ENCODE peak calls at places on chromosome 21, in seven cellular contexts. One of them, this sample, is unnamed.

GRCh38 chr21:28375708-28376385 is 616.8 kb downstream of the LTN1 start:
- DNase-seq in AG10803: peak; percentile 61
- DNase-seq in cardiac fibroblast: peak; percentile 54
- DNase-seq in mucosa of descending colon: no peak
- DNase-seq in tibial artery: no peak
- DNase-seq in PC-3: no peak
- DNase-seq in cardiac muscle cell: peak; percentile 39
- DNase-seq in this sample: peak; percentile 76

GRCh38 chr21:46150073-46150472 is 5.3 kb downstream of the FTCD start:
- DNase-seq in tibial artery: peak; percentile 9
- DNase-seq in PC-3: no peak
- DNase-seq in AG10803: no peak
- DNase-seq in cardiac muscle cell: no peak
- DNase-seq in cardiac fibroblast: no peak
- DNase-seq in mucosa of descending colon: peak; percentile 41
- DNase-seq in this sample: no peak

GRCh38 chr21:35002879-35003722 is 46.0 kb downstream of the RUNX1 start:
- DNase-seq in mucosa of descending colon: no peak
- DNase-seq in cardiac fibroblast: peak; percentile 64
- DNase-seq in AG10803: peak; percentile 75
- DNase-seq in cardiac muscle cell: peak; percentile 84
- DNase-seq in tibial artery: no peak
- DNase-seq in PC-3: no peak
- DNase-seq in this sample: peak; percentile 32

GRCh38 chr21:10273196-10273595 is 248.2 kb upstream of the TPTE start:
- DNase-seq in mucosa of descending colon: no peak
- DNase-seq in PC-3: no peak
- DNase-seq in cardiac muscle cell: peak; percentile 11
- DNase-seq in tibial artery: no peak
- DNase-seq in AG10803: peak; percentile 12
- DNase-seq in cardiac fibroblast: peak; percentile 39
- DNase-seq in this sample: no peak

GRCh38 chr21:26939532-26940181 is 27.2 kb downstream of the ADAMTS5 start:
- DNase-seq in cardiac muscle cell: no peak
- DNase-seq in AG10803: peak; percentile 86
- DNase-seq in PC-3: peak; percentile 2
- DNase-seq in tibial artery: no peak
- DNase-seq in mucosa of descending colon: no peak
- DNase-seq in cardiac fibroblast: peak; percentile 43
- DNase-seq in this sample: peak; percentile 35

GRCh38 chr21:29682800-29683199 is 257.0 kb downstream of the GRIK1 start:
- DNase-seq in mucosa of descending colon: no peak
- DNase-seq in PC-3: no peak
- DNase-seq in AG10803: no peak
- DNase-seq in cardiac muscle cell: no peak
- DNase-seq in tibial artery: no peak
- DNase-seq in cardiac fibroblast: no peak
- DNase-seq in this sample: no peak

GRCh38 chr21:45511007-45511406 is 31.2 kb downstream of the SLC19A1 start:
- DNase-seq in cardiac fibroblast: no peak
- DNase-seq in PC-3: no peak
- DNase-seq in cardiac muscle cell: no peak
- DNase-seq in AG10803: no peak
- DNase-seq in tibial artery: no peak
- DNase-seq in mucosa of descending colon: peak; percentile 31
- DNase-seq in this sample: no peak

GRCh38 chr21:14620152-14620551 is 74.0 kb upstream of the SAMSN1 start:
- DNase-seq in PC-3: no peak
- DNase-seq in mucosa of descending colon: no peak
- DNase-seq in cardiac fibroblast: no peak
- DNase-seq in AG10803: no peak
- DNase-seq in cardiac muscle cell: no peak
- DNase-seq in tibial artery: no peak
- DNase-seq in this sample: no peak

GRCh38 chr21:26469789-26470188 is 103.3 kb downstream of the CYYR1 start:
- DNase-seq in cardiac fibroblast: peak; percentile 75
- DNase-seq in PC-3: peak; percentile 71
- DNase-seq in tibial artery: peak; percentile 51
- DNase-seq in AG10803: peak; percentile 94
- DNase-seq in cardiac muscle cell: peak; percentile 59
- DNase-seq in mucosa of descending colon: no peak
- DNase-seq in this sample: peak; percentile 88

GRCh38 chr21:46294647-46295176 is 8.6 kb downstream of the YBEY start:
- DNase-seq in tibial artery: no peak
- DNase-seq in AG10803: peak; percentile 69
- DNase-seq in mucosa of descending colon: no peak
- DNase-seq in cardiac muscle cell: peak; percentile 73
- DNase-seq in PC-3: no peak
- DNase-seq in cardiac fibroblast: peak; percentile 47
- DNase-seq in this sample: peak; percentile 54

GRCh38 chr21:46286668-46286982 is 483 bp downstream of the YBEY start:
- DNase-seq in AG10803: no peak
- DNase-seq in tibial artery: no peak
- DNase-seq in mucosa of descending colon: no peak
- DNase-seq in PC-3: no peak
- DNase-seq in cardiac fibroblast: no peak
- DNase-seq in cardiac muscle cell: no peak
- DNase-seq in this sample: no peak

GRCh38 chr21:15058718-15059316 is 6.0 kb downstream of the NRIP1 start:
- DNase-seq in AG10803: peak; percentile 50
- DNase-seq in tibial artery: no peak
- DNase-seq in cardiac fibroblast: peak; percentile 44
- DNase-seq in cardiac muscle cell: peak; percentile 45
- DNase-seq in mucosa of descending colon: no peak
- DNase-seq in PC-3: peak; percentile 88
- DNase-seq in this sample: peak; percentile 68

GRCh38 chr21:46617267-46618051 is 12.6 kb upstream of the S100B start:
- DNase-seq in cardiac muscle cell: no peak
- DNase-seq in tibial artery: no peak
- DNase-seq in AG10803: peak; percentile 38
- DNase-seq in mucosa of descending colon: no peak
- DNase-seq in cardiac fibroblast: no peak
- DNase-seq in PC-3: peak; percentile 4
- DNase-seq in this sample: no peak

GRCh38 chr21:46156378-46156645 is 933 bp upstream of the FTCD start:
- DNase-seq in PC-3: no peak
- DNase-seq in mucosa of descending colon: peak; percentile 35
- DNase-seq in cardiac fibroblast: no peak
- DNase-seq in AG10803: no peak
- DNase-seq in cardiac muscle cell: no peak
- DNase-seq in tibial artery: no peak
- DNase-seq in this sample: no peak

GRCh38 chr21:40271169-40271568 is 403.9 kb downstream of the PCP4 start:
- DNase-seq in AG10803: no peak
- DNase-seq in cardiac fibroblast: no peak
- DNase-seq in PC-3: no peak
- DNase-seq in cardiac muscle cell: no peak
- DNase-seq in tibial artery: no peak
- DNase-seq in mucosa of descending colon: no peak
- DNase-seq in this sample: no peak

GRCh38 chr21:25036775-25037174 is 570.5 kb downstream of the MRPL39 start:
- DNase-seq in mucosa of descending colon: no peak
- DNase-seq in cardiac fibroblast: no peak
- DNase-seq in cardiac muscle cell: no peak
- DNase-seq in tibial artery: no peak
- DNase-seq in PC-3: no peak
- DNase-seq in AG10803: no peak
- DNase-seq in this sample: no peak

GRCh38 chr21:35904995-35905972 is 155.0 kb downstream of the SETD4 start:
- DNase-seq in AG10803: peak; percentile 24
- DNase-seq in cardiac fibroblast: peak; percentile 67
- DNase-seq in mucosa of descending colon: no peak
- DNase-seq in PC-3: no peak
- DNase-seq in cardiac muscle cell: peak; percentile 67
- DNase-seq in tibial artery: peak; percentile 54
- DNase-seq in this sample: no peak

GRCh38 chr21:27190601-27191000 is 223.7 kb upstream of the ADAMTS5 start:
- DNase-seq in PC-3: peak; percentile 48
- DNase-seq in cardiac fibroblast: peak; percentile 30
- DNase-seq in tibial artery: no peak
- DNase-seq in AG10803: peak; percentile 57
- DNase-seq in mucosa of descending colon: no peak
- DNase-seq in cardiac muscle cell: peak; percentile 38
- DNase-seq in this sample: no peak

GRCh38 chr21:14076143-14076806 is 134.5 kb downstream of the LIPI start:
- DNase-seq in cardiac fibroblast: no peak
- DNase-seq in AG10803: no peak
- DNase-seq in PC-3: no peak
- DNase-seq in tibial artery: no peak
- DNase-seq in mucosa of descending colon: no peak
- DNase-seq in cardiac muscle cell: no peak
- DNase-seq in this sample: no peak

GRCh38 chr21:31347435-31348032 is 3.5 kb upstream of the TIAM1 start:
- DNase-seq in AG10803: peak; percentile 16
- DNase-seq in cardiac muscle cell: peak; percentile 68
- DNase-seq in cardiac fibroblast: peak; percentile 54
- DNase-seq in PC-3: peak; percentile 84
- DNase-seq in mucosa of descending colon: no peak
- DNase-seq in tibial artery: no peak
- DNase-seq in this sample: peak; percentile 64

GRCh38 chr21:29130234-29130993 is at the start of gene MAP3K7CL:
- DNase-seq in AG10803: peak; percentile 100
- DNase-seq in cardiac muscle cell: peak; percentile 98
- DNase-seq in tibial artery: peak; percentile 67
- DNase-seq in mucosa of descending colon: peak; percentile 56
- DNase-seq in cardiac fibroblast: peak; percentile 97
- DNase-seq in PC-3: peak; percentile 83
- DNase-seq in this sample: peak; percentile 91

GRCh38 chr21:46092026-46092764 is 5.7 kb upstream of the COL6A2 start:
- DNase-seq in cardiac muscle cell: peak; percentile 87
- DNase-seq in PC-3: no peak
- DNase-seq in mucosa of descending colon: peak; percentile 60
- DNase-seq in tibial artery: peak; percentile 92
- DNase-seq in cardiac fibroblast: peak; percentile 86
- DNase-seq in AG10803: peak; percentile 99
- DNase-seq in this sample: peak; percentile 97

GRCh38 chr21:31511258-31511657 is 148.2 kb upstream of the SOD1 start:
- DNase-seq in AG10803: no peak
- DNase-seq in cardiac fibroblast: no peak
- DNase-seq in PC-3: no peak
- DNase-seq in mucosa of descending colon: no peak
- DNase-seq in tibial artery: no peak
- DNase-seq in cardiac muscle cell: no peak
- DNase-seq in this sample: no peak

GRCh38 chr21:19557488-19557887 is 1153.9 kb upstream of the TMPRSS15 start:
- DNase-seq in PC-3: no peak
- DNase-seq in cardiac fibroblast: no peak
- DNase-seq in cardiac muscle cell: no peak
- DNase-seq in tibial artery: no peak
- DNase-seq in mucosa of descending colon: no peak
- DNase-seq in AG10803: no peak
- DNase-seq in this sample: no peak

GRCh38 chr21:35222021-35222420 is 172.9 kb upstream of the RUNX1 start:
- DNase-seq in cardiac fibroblast: no peak
- DNase-seq in cardiac muscle cell: no peak
- DNase-seq in AG10803: no peak
- DNase-seq in PC-3: peak; percentile 51
- DNase-seq in mucosa of descending colon: no peak
- DNase-seq in tibial artery: no peak
- DNase-seq in this sample: no peak

GRCh38 chr21:28152729-28153128 is 839.9 kb downstream of the LTN1 start:
- DNase-seq in tibial artery: no peak
- DNase-seq in cardiac muscle cell: no peak
- DNase-seq in AG10803: no peak
- DNase-seq in PC-3: no peak
- DNase-seq in cardiac fibroblast: no peak
- DNase-seq in mucosa of descending colon: no peak
- DNase-seq in this sample: no peak

GRCh38 chr21:43345746-43346409 is 81.1 kb downstream of the SIK1 start:
- DNase-seq in cardiac muscle cell: peak; percentile 97
- DNase-seq in AG10803: peak; percentile 47
- DNase-seq in mucosa of descending colon: no peak
- DNase-seq in tibial artery: no peak
- DNase-seq in cardiac fibroblast: peak; percentile 93
- DNase-seq in PC-3: peak; percentile 59
- DNase-seq in this sample: peak; percentile 31

GRCh38 chr21:40788635-40789034 is 58.3 kb downstream of the DSCAM start:
- DNase-seq in mucosa of descending colon: no peak
- DNase-seq in AG10803: no peak
- DNase-seq in PC-3: no peak
- DNase-seq in tibial artery: no peak
- DNase-seq in cardiac muscle cell: no peak
- DNase-seq in cardiac fibroblast: no peak
- DNase-seq in this sample: no peak

GRCh38 chr21:46515109-46515508 is 56.4 kb downstream of the DIP2A start:
- DNase-seq in cardiac muscle cell: peak; percentile 63
- DNase-seq in tibial artery: peak; percentile 75
- DNase-seq in PC-3: no peak
- DNase-seq in AG10803: peak; percentile 11
- DNase-seq in mucosa of descending colon: no peak
- DNase-seq in cardiac fibroblast: peak; percentile 62
- DNase-seq in this sample: no peak

GRCh38 chr21:26849428-26850115 is 4.4 kb upstream of the ADAMTS1 start:
- DNase-seq in mucosa of descending colon: no peak
- DNase-seq in tibial artery: no peak
- DNase-seq in cardiac muscle cell: peak; percentile 82
- DNase-seq in cardiac fibroblast: peak; percentile 84
- DNase-seq in PC-3: peak; percentile 74
- DNase-seq in AG10803: peak; percentile 77
- DNase-seq in this sample: peak; percentile 90

GRCh38 chr21:33075128-33075527 is 5.2 kb downstream of the OLIG1 start:
- DNase-seq in AG10803: peak; percentile 13
- DNase-seq in tibial artery: no peak
- DNase-seq in PC-3: no peak
- DNase-seq in cardiac fibroblast: no peak
- DNase-seq in cardiac muscle cell: peak; percentile 11
- DNase-seq in mucosa of descending colon: no peak
- DNase-seq in this sample: no peak
- H3K4me3 ChIP-seq in AG10803: no peak overlapping the region
- H3K4me3 ChIP-seq in tibial artery: no peak overlapping the region
- H3K4me3 ChIP-seq in PC-3: no peak overlapping the region
- H3K4me3 ChIP-seq in cardiac fibroblast: no peak overlapping the region
- H3K4me3 ChIP-seq in cardiac muscle cell: no peak overlapping the region
- H3K4me3 ChIP-seq in mucosa of descending colon: no peak overlapping the region
- H3K4me3 ChIP-seq in this sample: no peak overlapping the region

GRCh38 chr21:41932576-41933258 is 21.1 kb downstream of the C2CD2 start:
- DNase-seq in cardiac muscle cell: no peak
- DNase-seq in mucosa of descending colon: no peak
- DNase-seq in cardiac fibroblast: no peak
- DNase-seq in tibial artery: no peak
- DNase-seq in PC-3: peak; percentile 88
- DNase-seq in AG10803: peak; percentile 54
- DNase-seq in this sample: no peak
- H3K4me3 ChIP-seq in cardiac muscle cell: no peak overlapping the region
- H3K4me3 ChIP-seq in mucosa of descending colon: no peak overlapping the region
- H3K4me3 ChIP-seq in cardiac fibroblast: no peak overlapping the region
- H3K4me3 ChIP-seq in tibial artery: no peak overlapping the region
- H3K4me3 ChIP-seq in PC-3: peak overlapping the region; percentile 63
- H3K4me3 ChIP-seq in AG10803: no peak overlapping the region
- H3K4me3 ChIP-seq in this sample: peak overlapping the region; percentile 63

GRCh38 chr21:37370152-37371040 is 3.8 kb downstream of the DYRK1A start:
- DNase-seq in PC-3: peak; percentile 80
- DNase-seq in cardiac muscle cell: peak; percentile 61
- DNase-seq in tibial artery: no peak
- DNase-seq in mucosa of descending colon: no peak
- DNase-seq in AG10803: peak; percentile 32
- DNase-seq in cardiac fibroblast: peak; percentile 69
- DNase-seq in this sample: peak; percentile 66
- H3K4me3 ChIP-seq in PC-3: peak overlapping the region; percentile 76
- H3K4me3 ChIP-seq in cardiac muscle cell: peak overlapping the region; percentile 78
- H3K4me3 ChIP-seq in tibial artery: peak overlapping the region; percentile 96
- H3K4me3 ChIP-seq in mucosa of descending colon: no peak overlapping the region
- H3K4me3 ChIP-seq in AG10803: peak overlapping the region; percentile 28
- H3K4me3 ChIP-seq in cardiac fibroblast: peak overlapping the region; percentile 25
- H3K4me3 ChIP-seq in this sample: peak overlapping the region; percentile 89

GRCh38 chr21:42120904-42121535 is 49.9 kb downstream of the UMODL1 start:
- DNase-seq in PC-3: no peak
- DNase-seq in cardiac muscle cell: no peak
- DNase-seq in tibial artery: no peak
- DNase-seq in AG10803: no peak
- DNase-seq in cardiac fibroblast: no peak
- DNase-seq in mucosa of descending colon: no peak
- DNase-seq in this sample: no peak
- H3K4me3 ChIP-seq in PC-3: no peak overlapping the region
- H3K4me3 ChIP-seq in cardiac muscle cell: no peak overlapping the region
- H3K4me3 ChIP-seq in tibial artery: no peak overlapping the region
- H3K4me3 ChIP-seq in AG10803: no peak overlapping the region
- H3K4me3 ChIP-seq in cardiac fibroblast: no peak overlapping the region
- H3K4me3 ChIP-seq in mucosa of descending colon: no peak overlapping the region
- H3K4me3 ChIP-seq in this sample: no peak overlapping the region